ENCODE peak calls at places on chromosomes 4 and X, in nine cellular contexts. M is fibroblast of gingiva; Q is activated CD8-positive, alpha-beta memory T cell treated with anti-CD3 and anti-CD28 coated beads for 1 hour; U is upper lobe of right lung; P is stomach; E is central memory CD4-positive, alpha-beta T cell; F is NCI-H2029; J is IMR-90; W is substantia nigra. A is an unnamed sample.

GRCh38 chrX:72201836-72202536 is 20.4 kb downstream of the PIN4 start:
- DNase-seq in M (peak; percentile 68), Q (no peak), U (no peak), P (no peak), E (no peak), F (no peak), J (peak; percentile 83), W (no peak), A (no peak)

GRCh38 chr4:153222790-153223417 is 18.7 kb downstream of the TRIM2 start:
- DNase-seq in M (peak; percentile 45), Q (no peak), U (peak; percentile 78), P (peak; percentile 62), E (peak; percentile 15), F (no peak), J (peak; percentile 41), W (peak; percentile 41), A (peak; percentile 55)

GRCh38 chrX:69496143-69496542 is 8.0 kb upstream of the NALF2 start:
- DNase-seq in M (no peak), Q (no peak), U (no peak), P (no peak), E (no peak), F (no peak), J (no peak), W (no peak), A (no peak)

GRCh38 chr4:168877779-168878491 is 132.1 kb downstream of the CBR4 start:
- DNase-seq in M (no peak), Q (peak; percentile 1), U (peak; percentile 86), P (no peak), E (no peak), F (no peak), J (no peak), W (no peak), A (no peak)

GRCh38 chr4:166165829-166166420 is 292.9 kb downstream of the TLL1 start:
- DNase-seq in M (peak; percentile 59), Q (no peak), U (no peak), P (no peak), E (peak; percentile 12), F (peak; percentile 49), J (peak; percentile 68), W (no peak), A (no peak)

GRCh38 chrX:43505759-43506158 is 150.3 kb upstream of the MAOA start:
- DNase-seq in M (no peak), Q (no peak), U (no peak), P (no peak), E (no peak), F (no peak), J (no peak), W (no peak), A (no peak)

GRCh38 chr4:7343950-7344349 is 90.8 kb downstream of the PSAPL1 start:
- DNase-seq in M (no peak), Q (no peak), U (no peak), P (no peak), E (no peak), F (no peak), J (no peak), W (no peak), A (no peak)

GRCh38 chr4:56215138-56215793 is 172.0 kb downstream of the AASDH start:
- DNase-seq in M (no peak), Q (no peak), U (no peak), P (no peak), E (no peak), F (no peak), J (no peak), W (no peak), A (no peak)

GRCh38 chrX:11670316-11670715 is 4.6 kb upstream of the ARHGAP6 start:
- DNase-seq in M (no peak), Q (no peak), U (no peak), P (no peak), E (no peak), F (no peak), J (no peak), W (no peak), A (no peak)

GRCh38 chr4:127134490-127134889 is 498.3 kb upstream of the INTU start:
- DNase-seq in M (no peak), Q (no peak), U (no peak), P (no peak), E (no peak), F (peak; percentile 80), J (no peak), W (no peak), A (no peak)

GRCh38 chr4:1871471-1872021 is 353 bp downstream of the NSD2 start:
- DNase-seq in M (no peak), Q (no peak), U (peak; percentile 77), P (no peak), E (no peak), F (no peak), J (no peak), W (no peak), A (no peak)

GRCh38 chr4:2324891-2325290 is 63.0 kb upstream of the MXD4 start:
- DNase-seq in M (peak; percentile 64), Q (no peak), U (no peak), P (no peak), E (no peak), F (no peak), J (no peak), W (no peak), A (no peak)

GRCh38 chr4:39900966-39901365 is 76.7 kb downstream of the PDS5A start:
- DNase-seq in M (no peak), Q (no peak), U (no peak), P (no peak), E (no peak), F (no peak), J (peak; percentile 24), W (no peak), A (no peak)

GRCh38 chrX:23662853-23663252 is 4.4 kb upstream of the PRDX4 start:
- DNase-seq in M (peak; percentile 6), Q (no peak), U (no peak), P (no peak), E (no peak), F (no peak), J (peak; percentile 86), W (no peak), A (no peak)

GRCh38 chr4:73446336-73446938 is 10.4 kb downstream of the AFP start:
- DNase-seq in M (peak; percentile 46), Q (no peak), U (no peak), P (no peak), E (no peak), F (peak; percentile 48), J (peak; percentile 63), W (no peak), A (peak; percentile 8)

GRCh38 chr4:5524451-5524850 is 183.9 kb downstream of the EVC2 start:
- DNase-seq in M (no peak), Q (no peak), U (no peak), P (no peak), E (no peak), F (no peak), J (no peak), W (no peak), A (no peak)

GRCh38 chr4:71554025-71554424 is 215.2 kb downstream of the SLC4A4 start:
- DNase-seq in M (no peak), Q (no peak), U (no peak), P (no peak), E (no peak), F (no peak), J (no peak), W (no peak), A (no peak)

GRCh38 chrX:43745938-43746721 is 90.0 kb downstream of the MAOA start:
- DNase-seq in M (no peak), Q (no peak), U (no peak), P (no peak), E (no peak), F (no peak), J (no peak), W (no peak), A (no peak)

GRCh38 chr4:6953751-6954380 is 44.2 kb downstream of the TBC1D14 start:
- DNase-seq in M (peak; percentile 66), Q (no peak), U (peak; percentile 83), P (peak; percentile 94), E (no peak), F (no peak), J (peak; percentile 62), W (no peak), A (peak; percentile 82)

GRCh38 chr4:52961666-52962412 is 99.7 kb downstream of the RASL11B start:
- DNase-seq in M (no peak), Q (no peak), U (no peak), P (no peak), E (no peak), F (no peak), J (no peak), W (no peak), A (no peak)

GRCh38 chr4:87120411-87121162 is 99.8 kb downstream of the KLHL8 start:
- DNase-seq in M (no peak), Q (no peak), U (no peak), P (no peak), E (no peak), F (peak; percentile 84), J (peak; percentile 87), W (no peak), A (peak; percentile 93)

GRCh38 chrX:35406386-35406785 is 391.8 kb upstream of the MAGEB16 start:
- DNase-seq in M (no peak), Q (no peak), U (no peak), P (no peak), E (no peak), F (no peak), J (no peak), W (no peak), A (no peak)